ENCODE peak calls at places on chromosomes 11 and 22, in six cellular contexts. Z is uterus, O is DND-41, Y is adrenal gland, K is cardiac fibroblast, M is transverse colon. U is an unnamed sample.

GRCh38 chr11:58727415-58727797 is 4.3 kb downstream of the GLYAT start:
- DNase-seq in Z (no peak), K (no peak), M (no peak), Y (no peak), O (no peak), U (no peak)

GRCh38 chr11:3201677-3202181 is 16.9 kb downstream of the MRGPRG start:
- DNase-seq in M (peak), Z (no peak), K (no peak), Y (no peak), O (no peak), U (no peak)

GRCh38 chr11:61967177-61967923 is at the start of gene FTH1:
- DNase-seq in Z (peak), O (peak), Y (peak), M (peak), K (peak), U (peak)

GRCh38 chr11:100637706-100638105 is 49.4 kb upstream of the ARHGAP42 start:
- DNase-seq in Z (no peak), K (peak), Y (no peak), M (no peak), O (no peak), U (no peak)

GRCh38 chr22:30922151-30922611 is 46.4 kb downstream of the MORC2 start:
- DNase-seq in Z (peak), Y (peak), M (peak), O (no peak), K (peak), U (peak)

GRCh38 chr11:67820079-67820478 is 145.7 kb upstream of the ALDH3B2 start:
- DNase-seq in Y (no peak), K (no peak), O (no peak), M (no peak), Z (no peak), U (no peak)

GRCh38 chr11:100790073-100790472 is 103.0 kb downstream of the ARHGAP42 start:
- DNase-seq in Y (no peak), M (no peak), O (no peak), Z (no peak), K (no peak), U (no peak)

GRCh38 chr11:11022126-11022730 is 164.4 kb upstream of the ZBED5 start:
- DNase-seq in K (peak), Z (no peak), O (no peak), M (no peak), Y (no peak), U (no peak)

GRCh38 chr11:86610559-86611341 is 61.7 kb downstream of the ME3 start:
- DNase-seq in O (no peak), Y (no peak), Z (no peak), K (peak), M (no peak), U (no peak)

GRCh38 chr22:45007946-45008852 is 1.6 kb downstream of the PHF21B start:
- DNase-seq in Y (peak), O (no peak), M (no peak), K (no peak), Z (no peak), U (no peak)

GRCh38 chr11:76856571-76856970 is 4.1 kb upstream of the ACER3 start:
- DNase-seq in K (no peak), O (no peak), M (no peak), Z (no peak), Y (no peak), U (no peak)

GRCh38 chr11:117910941-117911630 is 18.1 kb downstream of the TMPRSS13 start:
- DNase-seq in M (no peak), K (no peak), Y (no peak), Z (no peak), O (peak), U (no peak)

GRCh38 chr11:133366088-133366487 is 166.2 kb downstream of the OPCML start:
- DNase-seq in O (no peak), M (no peak), Z (no peak), Y (no peak), K (no peak), U (no peak)

GRCh38 chr11:65133724-65134123 is 595 bp downstream of the SYVN1 start:
- DNase-seq in Y (peak), Z (peak), O (no peak), K (peak), M (no peak), U (no peak)

GRCh38 chr11:78000193-78000592 is 5.7 kb upstream of the INTS4 start:
- DNase-seq in M (peak), Y (peak), O (peak), K (peak), Z (no peak), U (no peak)

GRCh38 chr22:31926969-31927368 is 17.4 kb upstream of the YWHAH start:
- DNase-seq in K (no peak), O (no peak), Z (no peak), Y (no peak), M (no peak), U (no peak)

GRCh38 chr11:70169632-70170031 is 33.5 kb upstream of the FADD start:
- DNase-seq in Y (no peak), Z (no peak), M (no peak), O (no peak), K (no peak), U (no peak)

GRCh38 chr11:20754957-20755356 is 85.6 kb downstream of the NELL1 start:
- DNase-seq in Z (no peak), Y (no peak), K (no peak), M (no peak), O (no peak), U (no peak)

GRCh38 chr11:121376135-121376534 is 76.0 kb upstream of the SORL1 start:
- DNase-seq in O (no peak), M (no peak), K (no peak), Y (no peak), Z (no peak), U (no peak)

GRCh38 chr22:20810645-20811044 is 36.7 kb downstream of the SERPIND1 start:
- DNase-seq in Y (no peak), O (no peak), M (no peak), K (no peak), Z (no peak), U (no peak)

GRCh38 chr11:22539851-22540376 is 85.7 kb downstream of the FANCF start:
- DNase-seq in Z (no peak), O (no peak), Y (no peak), M (no peak), K (peak), U (no peak)

GRCh38 chr22:42711895-42712837 is 8.5 kb downstream of the A4GALT start:
- DNase-seq in M (no peak), O (no peak), Y (peak), K (no peak), Z (no peak), U (no peak)

GRCh38 chr11:66420671-66421476 is at the start of gene NPAS4:
- DNase-seq in M (no peak), K (no peak), O (no peak), Y (no peak), Z (no peak), U (no peak)

GRCh38 chr11:31968774-31969433 is 122.0 kb upstream of the RCN1 start:
- DNase-seq in K (peak), Y (peak), Z (peak), O (no peak), M (no peak), U (no peak)

GRCh38 chr11:27896096-27896495 is 195.8 kb upstream of the BDNF start:
- DNase-seq in M (no peak), O (no peak), Y (no peak), K (no peak), Z (no peak), U (no peak)

DNA sequence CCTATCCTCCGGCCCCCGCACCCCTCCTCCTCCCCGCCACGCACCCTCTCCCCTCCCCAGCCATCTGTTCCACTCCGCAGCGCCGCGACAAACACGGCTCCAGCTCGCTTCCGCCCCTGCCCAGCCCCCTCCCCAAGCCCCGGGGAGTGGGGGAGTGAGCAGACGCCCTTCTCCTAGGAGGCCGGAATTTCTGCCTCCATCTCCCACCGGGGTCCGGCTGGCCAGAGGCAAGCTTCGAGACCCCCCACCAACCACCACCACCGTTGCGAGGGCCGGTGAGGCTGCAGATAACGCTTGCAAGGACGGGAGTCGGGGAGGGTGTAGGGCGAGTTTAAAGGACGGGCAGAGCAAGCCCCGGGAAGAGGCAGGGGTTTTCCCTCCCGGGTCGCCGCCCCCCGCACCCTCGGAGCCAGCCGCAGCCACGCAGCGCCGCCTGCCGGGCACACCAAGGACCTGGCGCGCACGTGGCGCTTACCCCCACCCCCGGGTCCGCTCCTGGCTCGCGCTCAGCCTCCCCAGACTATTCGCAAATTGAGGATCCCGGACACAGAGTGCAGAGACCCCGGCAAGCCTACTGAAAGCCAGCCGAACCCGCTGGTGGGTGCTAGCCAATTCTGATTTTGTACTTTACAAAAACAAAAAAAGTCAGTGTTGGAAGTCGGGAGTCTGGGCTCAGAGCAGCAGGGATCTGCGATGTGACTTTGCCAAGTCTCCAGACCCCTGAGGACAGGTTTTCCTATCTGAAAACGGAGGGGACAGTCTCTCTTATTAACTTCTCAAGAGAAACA is 22.6 kb downstream of the RTN4RL2 start:
- DNase-seq in Y (peak), K (peak), Z (no peak), O (peak), M (peak), U (peak)
- TF ChIP-seq CTCF in Y (peak), K (peak), Z (peak), O (peak), M (peak), U (peak)

GRCh38 chr22:28802595-28803087 is 2.3 kb upstream of the XBP1 start:
- DNase-seq in K (no peak), Z (no peak), O (peak), M (no peak), Y (no peak), U (no peak)
- TF ChIP-seq CTCF in K (no peak), Z (no peak), O (peak), M (peak), Y (no peak), U (peak)

DNA sequence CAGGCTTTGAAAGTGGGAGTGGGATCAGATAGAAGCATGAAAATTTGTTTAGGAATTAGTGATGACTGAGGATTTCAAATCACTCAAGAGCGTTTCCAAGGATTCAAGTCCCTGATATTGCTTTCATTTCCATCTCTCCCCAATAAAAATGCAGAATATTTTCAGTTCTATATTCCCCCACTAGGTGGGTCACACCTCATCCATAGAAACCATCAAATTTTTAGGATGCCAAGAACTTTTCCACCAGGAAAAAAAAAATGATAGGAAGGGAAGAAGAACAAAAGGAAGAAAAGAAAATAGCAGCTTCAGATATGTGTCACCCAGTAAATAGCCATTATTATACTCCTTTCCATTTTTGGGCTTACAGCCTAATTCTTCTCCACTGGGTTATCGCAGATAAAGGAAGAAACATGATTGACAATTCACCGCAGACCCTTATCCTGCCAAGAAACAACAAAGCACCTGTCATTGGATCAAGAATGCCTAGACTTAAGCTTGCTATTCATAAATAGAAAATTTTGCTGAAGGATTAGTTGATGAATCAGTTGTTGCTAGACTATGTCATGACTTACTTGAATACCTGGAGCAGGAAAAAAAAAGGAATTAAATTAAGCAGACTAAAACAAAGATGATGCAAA is 30.3 kb upstream of the OR10D3 start:
- DNase-seq in K (no peak), O (no peak), Y (no peak), Z (no peak), M (no peak), U (no peak)
- TF ChIP-seq CTCF in K (peak), O (no peak), Y (no peak), Z (no peak), M (no peak), U (peak)

DNA sequence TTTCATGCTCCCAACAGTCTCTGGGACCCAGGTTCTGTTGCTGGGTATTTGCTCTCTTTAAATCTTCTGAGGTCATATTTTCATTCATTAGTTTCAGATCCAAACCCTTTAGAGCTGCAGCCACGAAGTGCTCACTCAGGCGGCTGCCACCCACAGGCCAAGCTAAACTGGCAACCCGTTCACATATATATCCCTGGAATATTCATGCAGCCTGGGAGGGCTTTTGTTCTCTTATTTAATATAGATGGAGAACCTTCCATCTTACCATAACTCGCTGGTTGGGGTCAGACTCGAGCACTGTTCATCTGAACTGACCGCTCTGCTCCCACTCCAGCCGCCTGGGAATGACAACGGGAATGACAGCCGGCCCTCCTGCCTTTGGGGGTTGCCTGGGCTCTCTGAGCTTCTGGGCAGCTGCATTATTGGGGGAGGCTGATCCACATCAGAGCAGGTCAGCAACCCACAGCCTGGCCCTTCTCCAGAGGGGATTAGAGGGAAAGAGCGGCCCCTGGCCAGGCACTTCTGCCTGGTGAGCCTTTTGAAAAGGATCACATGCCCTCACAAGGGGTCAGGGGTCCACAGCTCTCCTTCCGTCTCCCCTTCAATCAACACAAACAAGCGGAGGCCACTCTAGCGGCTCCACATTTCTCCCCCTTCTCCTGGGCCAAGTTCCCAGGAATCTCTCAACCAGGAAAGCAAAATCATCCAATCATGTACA is 11.9 kb downstream of the TMEM184B start:
- DNase-seq in Z (no peak), Y (no peak), M (no peak), O (no peak), K (peak), U (no peak)
- TF ChIP-seq CTCF in Z (no peak), Y (no peak), M (no peak), O (no peak), K (no peak), U (peak)

GRCh38 chr11:83310718-83311117 is 24.6 kb upstream of the CCDC90B start:
- DNase-seq in Y (no peak), Z (no peak), K (no peak), M (no peak), O (no peak), U (no peak)
- TF ChIP-seq CTCF in Y (peak), Z (no peak), K (no peak), M (no peak), O (no peak), U (no peak)

DNA sequence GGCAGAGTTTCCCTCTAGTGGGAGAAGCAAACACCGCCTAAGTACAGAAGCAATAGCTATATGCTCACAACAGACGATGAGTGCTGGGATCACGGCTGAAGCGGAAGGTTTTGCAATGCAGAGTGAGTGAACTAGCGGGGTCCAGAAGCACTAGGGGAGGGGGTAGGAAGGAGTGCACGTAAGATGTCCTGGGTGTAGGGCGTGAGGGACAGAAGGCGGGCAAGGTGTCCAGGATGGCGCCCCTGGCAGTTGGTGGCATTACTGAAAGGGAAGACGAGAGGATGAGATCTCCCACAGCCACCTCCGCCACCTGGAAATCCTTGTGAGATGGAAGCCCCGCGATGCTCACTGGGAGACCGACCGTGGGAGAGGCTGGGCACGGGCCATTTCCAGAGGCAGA is 81.0 kb downstream of the ETS1 start:
- DNase-seq in Z (no peak), K (no peak), Y (no peak), O (no peak), M (no peak), U (no peak)
- TF ChIP-seq CTCF in Z (no peak), K (peak), Y (no peak), O (peak), M (no peak), U (no peak)

DNA sequence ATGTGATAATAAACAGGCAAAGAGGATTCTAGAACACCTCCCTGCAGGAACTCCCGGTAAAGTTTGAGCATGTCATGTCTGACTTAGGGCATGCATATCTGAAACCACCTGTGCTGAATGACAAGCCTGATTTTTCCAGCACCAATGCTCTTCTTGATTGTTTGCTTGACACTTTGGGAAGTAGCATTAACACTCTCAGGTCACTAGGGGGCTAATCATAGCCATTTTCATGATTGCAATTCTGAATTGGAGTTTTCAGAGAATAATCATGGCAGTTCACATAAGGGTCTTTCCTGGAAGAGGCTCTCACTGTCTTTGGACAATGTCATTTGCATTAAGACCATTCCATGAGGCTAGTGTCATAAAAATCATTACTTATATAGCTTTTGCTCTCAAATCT is 234.4 kb upstream of the MTNR1B start:
- DNase-seq in O (no peak), Y (no peak), Z (no peak), M (no peak), K (no peak), U (no peak)
- TF ChIP-seq CTCF in O (peak), Y (no peak), Z (no peak), M (peak), K (peak), U (peak)

GRCh38 chr11:107821199-107821926 is 37.2 kb downstream of the SLC35F2 start:
- DNase-seq in O (no peak), K (peak), M (no peak), Z (no peak), Y (no peak), U (no peak)

GRCh38 chr11:107818491-107818890 is 40.1 kb downstream of the SLC35F2 start:
- DNase-seq in M (no peak), K (no peak), O (no peak), Y (no peak), Z (no peak), U (no peak)

GRCh38 chr11:107819361-107820014 is 39.1 kb downstream of the SLC35F2 start:
- DNase-seq in O (no peak), K (peak), Y (no peak), M (no peak), Z (no peak), U (no peak)

GRCh38 chr11:107810875-107811274 is 47.7 kb downstream of the SLC35F2 start:
- DNase-seq in M (no peak), Z (no peak), O (no peak), K (no peak), Y (no peak), U (no peak)

GRCh38 chr11:107816028-107816427 is 42.6 kb downstream of the SLC35F2 start:
- DNase-seq in O (no peak), Z (no peak), Y (no peak), M (no peak), K (no peak), U (no peak)
- TF ChIP-seq CTCF in O (no peak), Z (no peak), Y (no peak), M (no peak), K (no peak), U (no peak)

U was measured in type B pancreatic cell.